ENCODE peak calls at places on chromosomes 1 and 21, in five cellular contexts. One of them, this sample, is unnamed.

GRCh38 chr1:176222196-176222595 is 15.1 kb upstream of the COP1 start:
- DNase-seq in omental fat pad: no peak
- DNase-seq in lung: no peak
- DNase-seq in endodermal cell: no peak
- DNase-seq in heart left ventricle: no peak
- DNase-seq in this sample: no peak

GRCh38 chr21:26798856-26799751 is 46.1 kb downstream of the ADAMTS1 start:
- DNase-seq in omental fat pad: no peak
- DNase-seq in lung: no peak
- DNase-seq in endodermal cell: no peak
- DNase-seq in heart left ventricle: no peak
- DNase-seq in this sample: no peak

GRCh38 chr1:56532359-56532696 is 47.0 kb downstream of the PLPP3 start:
- DNase-seq in omental fat pad: no peak
- DNase-seq in lung: no peak
- DNase-seq in endodermal cell: no peak
- DNase-seq in heart left ventricle: no peak
- DNase-seq in this sample: no peak

GRCh38 chr1:88892146-88892877 is 945 bp upstream of the GTF2B start:
- DNase-seq in omental fat pad: no peak
- DNase-seq in lung: no peak
- DNase-seq in endodermal cell: peak
- DNase-seq in heart left ventricle: no peak
- DNase-seq in this sample: no peak

GRCh38 chr1:169427081-169427611 is at the start of gene CCDC181:
- DNase-seq in omental fat pad: no peak
- DNase-seq in lung: no peak
- DNase-seq in endodermal cell: peak
- DNase-seq in heart left ventricle: peak
- DNase-seq in this sample: no peak

GRCh38 chr21:40696246-40696645 is 150.7 kb downstream of the DSCAM start:
- DNase-seq in omental fat pad: no peak
- DNase-seq in lung: no peak
- DNase-seq in endodermal cell: no peak
- DNase-seq in heart left ventricle: no peak
- DNase-seq in this sample: no peak

GRCh38 chr1:4309676-4310320 is 344.6 kb upstream of the AJAP1 start:
- DNase-seq in omental fat pad: no peak
- DNase-seq in lung: no peak
- DNase-seq in endodermal cell: peak
- DNase-seq in heart left ventricle: no peak
- DNase-seq in this sample: no peak

GRCh38 chr1:78607334-78607927 is 12.8 kb upstream of the IFI44L start:
- DNase-seq in omental fat pad: no peak
- DNase-seq in lung: no peak
- DNase-seq in endodermal cell: no peak
- DNase-seq in heart left ventricle: no peak
- DNase-seq in this sample: peak

GRCh38 chr1:26833432-26834405 is 7.2 kb downstream of the ZDHHC18 start:
- DNase-seq in omental fat pad: no peak
- DNase-seq in lung: peak
- DNase-seq in endodermal cell: no peak
- DNase-seq in heart left ventricle: peak
- DNase-seq in this sample: peak

GRCh38 chr1:46180082-46180616 is 3.9 kb upstream of the P3R3URF start:
- DNase-seq in omental fat pad: no peak
- DNase-seq in lung: peak
- DNase-seq in endodermal cell: peak
- DNase-seq in heart left ventricle: no peak
- DNase-seq in this sample: peak

GRCh38 chr1:159923203-159924024 is 1.9 kb downstream of the TAGLN2 start:
- DNase-seq in omental fat pad: peak
- DNase-seq in lung: peak
- DNase-seq in endodermal cell: peak
- DNase-seq in heart left ventricle: peak
- DNase-seq in this sample: peak

GRCh38 chr1:232038704-232039103 is 412.1 kb downstream of the DISC1 start:
- DNase-seq in omental fat pad: no peak
- DNase-seq in lung: no peak
- DNase-seq in endodermal cell: no peak
- DNase-seq in heart left ventricle: peak
- DNase-seq in this sample: no peak

GRCh38 chr21:46404306-46404705 is 54.4 kb upstream of the DIP2A start:
- DNase-seq in omental fat pad: no peak
- DNase-seq in lung: no peak
- DNase-seq in endodermal cell: no peak
- DNase-seq in heart left ventricle: no peak
- DNase-seq in this sample: peak

GRCh38 chr1:102191723-102192122 is 195.0 kb upstream of the OLFM3 start:
- DNase-seq in omental fat pad: no peak
- DNase-seq in lung: no peak
- DNase-seq in endodermal cell: peak
- DNase-seq in heart left ventricle: no peak
- DNase-seq in this sample: peak

GRCh38 chr1:112794654-112795239 is 79.6 kb upstream of the PPM1J start:
- DNase-seq in omental fat pad: no peak
- DNase-seq in lung: no peak
- DNase-seq in endodermal cell: no peak
- DNase-seq in heart left ventricle: no peak
- DNase-seq in this sample: no peak

GRCh38 chr1:219761208-219761860 is 148.4 kb upstream of the ZC3H11B start:
- DNase-seq in omental fat pad: no peak
- DNase-seq in lung: no peak
- DNase-seq in endodermal cell: no peak
- DNase-seq in heart left ventricle: no peak
- DNase-seq in this sample: no peak

GRCh38 chr1:66048011-66048410 is 255.3 kb downstream of the PDE4B start:
- DNase-seq in omental fat pad: no peak
- DNase-seq in lung: no peak
- DNase-seq in endodermal cell: no peak
- DNase-seq in heart left ventricle: no peak
- DNase-seq in this sample: no peak

GRCh38 chr1:159786966-159787365 is 6.2 kb downstream of the DUSP23 start:
- DNase-seq in omental fat pad: no peak
- DNase-seq in lung: no peak
- DNase-seq in endodermal cell: no peak
- DNase-seq in heart left ventricle: no peak
- DNase-seq in this sample: no peak

GRCh38 chr21:39660191-39660590 is 47.5 kb downstream of the B3GALT5 start:
- DNase-seq in omental fat pad: no peak
- DNase-seq in lung: no peak
- DNase-seq in endodermal cell: peak
- DNase-seq in heart left ventricle: peak
- DNase-seq in this sample: peak

GRCh38 chr1:2300851-2301606 is 72.9 kb downstream of the SKI start:
- DNase-seq in omental fat pad: peak
- DNase-seq in lung: peak
- DNase-seq in endodermal cell: no peak
- DNase-seq in heart left ventricle: peak
- DNase-seq in this sample: peak

GRCh38 chr1:157878059-157878458 is 36.5 kb upstream of the CD5L start:
- DNase-seq in omental fat pad: no peak
- DNase-seq in lung: no peak
- DNase-seq in endodermal cell: no peak
- DNase-seq in heart left ventricle: no peak
- DNase-seq in this sample: peak

GRCh38 chr21:38766987-38767722 is 38.6 kb upstream of the ETS2 start:
- DNase-seq in omental fat pad: no peak
- DNase-seq in lung: no peak
- DNase-seq in endodermal cell: no peak
- DNase-seq in heart left ventricle: no peak
- DNase-seq in this sample: peak

GRCh38 chr1:8845104-8846097 is 28.0 kb upstream of the RERE start:
- DNase-seq in omental fat pad: no peak
- DNase-seq in lung: no peak
- DNase-seq in endodermal cell: peak
- DNase-seq in heart left ventricle: no peak
- DNase-seq in this sample: no peak

GRCh38 chr1:93631626-93632365 is 49.8 kb downstream of the BCAR3 start:
- DNase-seq in omental fat pad: no peak
- DNase-seq in lung: no peak
- DNase-seq in endodermal cell: no peak
- DNase-seq in heart left ventricle: no peak
- DNase-seq in this sample: no peak

GRCh38 chr21:25934771-25935224 is 200.0 kb downstream of the GABPA start:
- DNase-seq in omental fat pad: no peak
- DNase-seq in lung: peak
- DNase-seq in endodermal cell: no peak
- DNase-seq in heart left ventricle: peak
- DNase-seq in this sample: no peak

GRCh38 chr1:99950486-99950885 is 19.3 kb upstream of the SLC35A3 start:
- DNase-seq in omental fat pad: no peak
- DNase-seq in lung: no peak
- DNase-seq in endodermal cell: no peak
- DNase-seq in heart left ventricle: no peak
- DNase-seq in this sample: no peak

GRCh38 chr1:59199734-59200376 is 97.0 kb upstream of the FGGY start:
- DNase-seq in omental fat pad: no peak
- DNase-seq in lung: no peak
- DNase-seq in endodermal cell: no peak
- DNase-seq in heart left ventricle: no peak
- DNase-seq in this sample: no peak

GRCh38 chr1:33047290-33047689 is 10.6 kb upstream of the AK2 start:
- DNase-seq in omental fat pad: no peak
- DNase-seq in lung: no peak
- DNase-seq in endodermal cell: no peak
- DNase-seq in heart left ventricle: no peak
- DNase-seq in this sample: no peak

GRCh38 chr1:33048426-33048825 is 11.7 kb upstream of the AK2 start:
- DNase-seq in omental fat pad: no peak
- DNase-seq in lung: no peak
- DNase-seq in endodermal cell: no peak
- DNase-seq in heart left ventricle: no peak
- DNase-seq in this sample: no peak

GRCh38 chr1:33049381-33049780 is 12.7 kb upstream of the AK2 start:
- DNase-seq in omental fat pad: no peak
- DNase-seq in lung: no peak
- DNase-seq in endodermal cell: no peak
- DNase-seq in heart left ventricle: no peak
- DNase-seq in this sample: no peak

GRCh38 chr1:33047839-33048305 is 11.2 kb upstream of the AK2 start:
- DNase-seq in omental fat pad: no peak
- DNase-seq in lung: no peak
- DNase-seq in endodermal cell: no peak
- DNase-seq in heart left ventricle: no peak
- DNase-seq in this sample: no peak

DNA sequence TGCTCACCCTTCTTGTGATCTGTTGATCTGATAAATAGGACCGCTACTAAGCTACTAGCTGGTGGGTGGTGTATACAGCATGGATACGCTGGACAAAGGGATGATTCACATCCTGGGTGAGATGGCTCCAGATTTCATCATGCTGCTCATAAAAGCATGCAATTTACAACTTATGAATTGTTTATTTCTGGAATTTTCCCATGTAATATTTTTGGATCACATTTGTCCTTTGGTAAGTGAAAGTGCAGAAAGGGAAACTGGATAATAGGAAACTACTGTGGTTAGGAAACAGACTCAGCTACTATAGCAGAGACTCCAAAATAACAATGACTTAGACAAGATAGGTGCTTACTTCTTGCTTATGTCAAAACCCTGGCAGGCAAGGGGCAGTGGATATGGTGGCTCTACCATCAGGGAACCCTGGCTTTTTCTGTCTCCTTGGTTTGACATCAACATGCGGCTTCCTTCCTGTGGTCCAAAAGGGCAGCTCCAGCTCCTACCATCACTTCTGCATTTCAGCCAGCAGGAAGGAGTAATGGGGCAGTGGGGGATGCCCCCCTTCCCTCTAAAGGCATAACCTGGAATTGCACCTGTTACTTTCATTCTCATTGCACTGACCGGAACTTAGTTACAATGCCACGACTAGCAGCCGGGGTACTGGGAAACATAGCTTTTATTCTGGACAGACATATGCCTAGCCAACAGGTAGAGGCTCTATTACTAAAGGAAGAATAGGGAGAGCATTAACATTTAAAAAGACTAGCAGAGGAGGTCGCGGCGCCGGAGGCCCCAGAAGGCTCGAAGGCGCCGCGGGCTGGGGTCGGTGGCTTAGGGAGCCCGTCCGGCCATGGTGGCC is 13.8 kb upstream of the AK2 start:
- DNase-seq in omental fat pad: no peak
- DNase-seq in lung: no peak
- DNase-seq in endodermal cell: no peak
- DNase-seq in heart left ventricle: no peak
- DNase-seq in this sample: no peak
- TF ChIP-seq CTCF in omental fat pad: no peak
- TF ChIP-seq CTCF in lung: no peak
- TF ChIP-seq CTCF in endodermal cell: peak
- TF ChIP-seq CTCF in heart left ventricle: no peak
- TF ChIP-seq CTCF in this sample: no peak

GRCh38 chr21:34243562-34243961 is 120.2 kb upstream of the KCNE2 start:
- DNase-seq in omental fat pad: no peak
- DNase-seq in lung: peak
- DNase-seq in endodermal cell: peak
- DNase-seq in heart left ventricle: no peak
- DNase-seq in this sample: no peak
- TF ChIP-seq CTCF in omental fat pad: no peak
- TF ChIP-seq CTCF in lung: no peak
- TF ChIP-seq CTCF in endodermal cell: peak
- TF ChIP-seq CTCF in heart left ventricle: peak
- TF ChIP-seq CTCF in this sample: peak

GRCh38 chr1:29453502-29454240 is 217.3 kb downstream of the PTPRU start:
- DNase-seq in omental fat pad: no peak
- DNase-seq in lung: no peak
- DNase-seq in endodermal cell: peak
- DNase-seq in heart left ventricle: no peak
- DNase-seq in this sample: peak
- TF ChIP-seq CTCF in omental fat pad: no peak
- TF ChIP-seq CTCF in lung: no peak
- TF ChIP-seq CTCF in endodermal cell: peak
- TF ChIP-seq CTCF in heart left ventricle: peak
- TF ChIP-seq CTCF in this sample: no peak

DNA sequence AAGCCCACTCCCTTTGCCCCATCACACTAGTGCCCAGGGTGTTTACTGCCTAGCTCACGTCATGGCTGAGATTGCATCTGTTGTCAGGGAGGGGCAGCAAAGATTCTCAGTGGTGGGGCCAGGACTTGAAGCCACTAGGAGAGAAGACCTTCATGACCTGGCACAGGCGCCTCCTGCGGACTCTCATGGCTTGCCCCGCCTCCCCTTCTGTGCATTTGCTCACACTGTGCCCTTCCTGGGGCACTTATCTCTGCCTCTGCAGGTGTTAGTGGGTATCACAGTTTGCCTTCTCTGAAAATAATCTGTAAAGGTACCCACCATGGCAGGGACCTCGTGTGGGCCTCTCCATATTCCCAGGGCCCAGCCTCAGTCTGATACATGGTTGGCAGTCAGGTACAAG is 20.1 kb downstream of the PTPRU start:
- DNase-seq in omental fat pad: no peak
- DNase-seq in lung: no peak
- DNase-seq in endodermal cell: peak
- DNase-seq in heart left ventricle: no peak
- DNase-seq in this sample: no peak
- TF ChIP-seq CTCF in omental fat pad: no peak
- TF ChIP-seq CTCF in lung: no peak
- TF ChIP-seq CTCF in endodermal cell: peak
- TF ChIP-seq CTCF in heart left ventricle: no peak
- TF ChIP-seq CTCF in this sample: no peak